ENCODE peak calls at places on chromosomes 11 and 22, in ten cellular contexts. V is GM23248, M is IMR-90, I is upper lobe of right lung, D is A673, A is A549, Z is SJSA1, T is pancreas, U is H9, C is adrenal gland. R is an unnamed sample.

GRCh38 chr11:126282361-126282741 is 542 bp upstream of the TIRAP start:
- DNase-seq in V (peak; percentile 78), M (peak; percentile 35), I (peak; percentile 71), D (peak; percentile 44), A (no peak), Z (no peak), T (no peak), U (peak; percentile 59), C (peak; percentile 51), R (no peak)

GRCh38 chr11:16191212-16191851 is 165.0 kb downstream of the SOX6 start:
- DNase-seq in V (no peak), M (peak; percentile 18), I (peak; percentile 46), D (no peak), A (peak; percentile 22), Z (no peak), T (no peak), U (no peak), C (no peak), R (no peak)

GRCh38 chr11:33598426-33599069 is 102.1 kb downstream of the C11orf91 start:
- DNase-seq in V (no peak), M (no peak), I (no peak), D (peak; percentile 21), A (no peak), Z (no peak), T (no peak), U (peak; percentile 41), C (no peak), R (no peak)

GRCh38 chr11:45053736-45054446 is 92.5 kb upstream of the PRDM11 start:
- DNase-seq in V (no peak), M (no peak), I (no peak), D (no peak), A (no peak), Z (no peak), T (no peak), U (no peak), C (no peak), R (no peak)

GRCh38 chr11:45930031-45930794 is 7.8 kb downstream of the LARGE2 start:
- DNase-seq in V (no peak), M (no peak), I (peak; percentile 73), D (no peak), A (no peak), Z (no peak), T (peak; percentile 43), U (peak; percentile 36), C (no peak), R (peak; percentile 68)

GRCh38 chr22:40499187-40499753 is 128.9 kb downstream of the SGSM3 start:
- DNase-seq in V (peak; percentile 95), M (peak; percentile 99), I (no peak), D (peak; percentile 47), A (peak; percentile 89), Z (peak; percentile 97), T (no peak), U (no peak), C (peak; percentile 58), R (no peak)

GRCh38 chr11:130434521-130435223 is 6.3 kb upstream of the ADAMTS8 start:
- DNase-seq in V (peak; percentile 91), M (peak; percentile 82), I (peak; percentile 78), D (peak; percentile 91), A (peak; percentile 78), Z (peak; percentile 86), T (peak; percentile 71), U (peak; percentile 78), C (peak; percentile 78), R (peak; percentile 73)

GRCh38 chr11:71282581-71283351 is 30.4 kb upstream of the SHANK2 start:
- DNase-seq in V (no peak), M (no peak), I (peak; percentile 52), D (no peak), A (no peak), Z (no peak), T (peak; percentile 10), U (peak; percentile 28), C (no peak), R (no peak)

GRCh38 chr22:41481131-41481830 is 12.4 kb downstream of the ACO2 start:
- DNase-seq in V (peak; percentile 58), M (peak; percentile 54), I (no peak), D (no peak), A (no peak), Z (no peak), T (no peak), U (no peak), C (peak; percentile 75), R (no peak)

GRCh38 chr11:66478823-66479740 is 1.2 kb upstream of the DPP3 start:
- DNase-seq in V (peak; percentile 74), M (peak; percentile 20), I (peak; percentile 81), D (peak; percentile 47), A (peak; percentile 44), Z (peak; percentile 52), T (peak; percentile 41), U (no peak), C (peak; percentile 66), R (no peak)

DNA sequence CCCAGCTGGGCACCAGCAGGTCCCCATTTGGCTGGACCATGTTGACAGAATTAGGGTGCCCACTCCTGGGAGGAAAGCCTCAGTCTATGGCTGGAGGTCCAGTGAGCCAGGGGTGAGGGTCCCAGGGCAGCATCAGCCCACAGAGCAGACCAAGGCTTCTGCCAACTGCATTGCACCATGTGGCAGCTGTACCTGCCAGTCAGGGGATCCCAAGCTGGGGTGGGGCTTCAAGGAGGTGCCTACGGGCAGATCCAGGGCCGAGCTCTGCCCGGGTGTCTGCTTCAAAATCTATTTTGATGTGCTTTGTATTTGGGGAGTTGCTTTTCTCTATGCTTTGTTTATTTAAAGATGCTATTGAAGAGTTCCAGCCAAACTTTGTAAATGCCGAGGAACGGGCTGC is 10.4 kb downstream of the GP1BB start:
- DNase-seq in V (no peak), M (no peak), I (no peak), D (no peak), A (no peak), Z (no peak), T (no peak), U (no peak), C (no peak), R (no peak)
- H3K4me1 ChIP-seq in V (no peaks in the 10 kb centered on the region), M (peaks cover 2% of the 10 kb centered on the region), I (peaks cover 3% of the 10 kb centered on the region), D (no peaks in the 10 kb centered on the region), A (no peaks in the 10 kb centered on the region), Z (peaks cover 10% of the 10 kb centered on the region), T (no peaks in the 10 kb centered on the region), U (no peaks in the 10 kb centered on the region), C (peaks cover 5% of the 10 kb centered on the region), R (peaks cover 10% of the 10 kb centered on the region)

GRCh38 chr22:45216133-45217003 is 24.3 kb downstream of the KIAA0930 start:
- DNase-seq in V (peak; percentile 24), M (peak; percentile 98), I (no peak), D (no peak), A (no peak), Z (no peak), T (no peak), U (peak; percentile 64), C (no peak), R (no peak)
- H3K27ac ChIP-seq in V (no peak overlapping the region), M (no peak overlapping the region), I (no peak overlapping the region), D (no peak overlapping the region), A (no peak overlapping the region), Z (no peak overlapping the region), T (peak overlapping the region; percentile 46), U (no peak overlapping the region), C (no peak overlapping the region), R (no peak overlapping the region)

DNA sequence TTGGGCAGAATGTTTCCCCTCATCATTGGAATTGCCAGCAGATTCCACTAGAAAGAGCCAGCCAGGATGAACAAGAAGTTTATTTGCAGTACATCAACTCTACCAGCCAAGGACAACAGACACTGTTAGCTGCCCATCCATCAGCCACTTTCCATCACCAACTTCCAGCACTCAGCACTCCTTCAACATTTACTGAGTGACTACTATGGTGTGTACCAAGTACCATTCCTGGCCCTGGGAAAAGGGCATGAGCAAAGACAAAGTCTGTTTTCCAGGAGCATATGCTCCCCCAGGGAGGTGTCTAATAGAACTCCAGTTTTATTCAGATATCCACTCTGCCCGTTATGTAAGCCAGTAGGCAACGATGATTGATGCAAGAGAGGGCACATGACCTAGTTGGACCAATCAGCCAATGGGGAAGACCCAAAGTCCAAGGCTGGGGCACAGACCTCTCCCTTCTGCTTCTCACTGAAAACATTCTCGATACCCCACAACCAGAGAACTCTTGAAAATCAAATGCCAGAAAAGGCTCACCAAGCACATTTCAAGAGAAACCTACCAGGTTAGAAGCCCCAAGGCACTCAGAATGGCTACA is 7.5 kb downstream of the HIRA start:
- DNase-seq in V (no peak), M (no peak), I (no peak), D (no peak), A (no peak), Z (no peak), T (no peak), U (no peak), C (no peak), R (no peak)
- H3K4me1 ChIP-seq in V (peaks cover 8% of the 10 kb centered on the region), M (peaks cover 5% of the 10 kb centered on the region), I (peaks cover 7% of the 10 kb centered on the region), D (no peaks in the 10 kb centered on the region), A (no peaks in the 10 kb centered on the region), Z (no peaks in the 10 kb centered on the region), T (no peaks in the 10 kb centered on the region), U (peaks cover 4% of the 10 kb centered on the region), C (peaks cover 22% of the 10 kb centered on the region), R (peaks cover 5% of the 10 kb centered on the region)

GRCh38 chr11:118900535-118901384 is 17.1 kb downstream of the CXCR5 start:
- DNase-seq in V (no peak), M (no peak), I (peak; percentile 59), D (no peak), A (no peak), Z (no peak), T (no peak), U (no peak), C (no peak), R (no peak)

GRCh38 chr11:118901494-118902335 is 18.0 kb downstream of the CXCR5 start:
- DNase-seq in V (no peak), M (no peak), I (peak; percentile 65), D (no peak), A (no peak), Z (no peak), T (peak; percentile 24), U (no peak), C (peak; percentile 32), R (peak; percentile 61)

GRCh38 chr11:118899706-118900360 is 16.1 kb downstream of the CXCR5 start:
- DNase-seq in V (no peak), M (no peak), I (peak; percentile 58), D (no peak), A (no peak), Z (no peak), T (peak; percentile 20), U (no peak), C (no peak), R (peak; percentile 59)

GRCh38 chr11:118903204-118904015 is 19.7 kb downstream of the CXCR5 start:
- DNase-seq in V (no peak), M (no peak), I (peak; percentile 54), D (no peak), A (no peak), Z (no peak), T (no peak), U (no peak), C (no peak), R (no peak)

DNA sequence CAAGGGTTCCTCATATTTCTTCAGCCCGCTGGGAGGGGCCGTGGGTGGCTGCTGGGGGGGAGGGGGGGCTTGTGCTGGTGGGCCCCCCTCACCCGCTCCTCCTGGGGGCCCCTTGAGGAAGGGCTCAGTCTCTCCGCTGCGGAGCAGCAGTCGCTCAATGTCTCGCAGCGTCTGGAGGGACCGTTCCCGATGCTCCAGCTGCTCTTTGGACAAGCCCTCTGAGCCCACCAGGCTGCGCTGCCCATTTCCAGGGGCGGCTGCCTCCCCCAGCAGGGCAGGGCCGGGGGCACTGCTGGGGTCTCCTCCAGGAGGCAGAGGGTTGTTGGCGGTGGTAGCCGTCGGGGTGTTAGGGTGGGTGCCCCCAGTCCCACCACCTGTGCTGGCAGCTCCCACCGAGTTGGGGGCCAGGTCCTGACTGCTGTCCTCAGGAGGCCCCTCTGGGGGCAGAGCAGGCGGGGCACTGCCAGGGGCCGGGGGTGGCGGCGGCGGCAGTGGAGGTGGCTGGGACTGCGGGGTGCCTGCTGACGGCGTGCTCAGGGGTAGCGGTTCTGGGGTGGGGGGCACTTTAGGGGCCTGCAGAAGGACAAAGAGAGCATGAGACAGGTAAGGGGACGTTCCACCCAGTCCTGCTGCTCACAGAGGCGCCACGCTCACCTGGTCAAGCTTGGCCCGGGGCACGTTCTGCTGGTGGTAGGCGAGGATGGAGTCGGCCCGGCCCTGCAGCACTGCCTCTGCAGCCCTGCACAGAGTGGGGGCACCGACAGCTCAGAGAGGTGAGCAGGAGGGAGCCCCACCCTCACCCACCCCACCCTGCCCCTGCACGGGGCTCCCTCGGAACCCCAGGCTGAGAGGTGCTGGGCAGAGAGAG is 18.9 kb downstream of the CXCR5 start:
- DNase-seq in V (no peak), M (no peak), I (peak; percentile 62), D (no peak), A (no peak), Z (no peak), T (no peak), U (no peak), C (peak; percentile 25), R (no peak)
- H3K27ac ChIP-seq in V (no peak overlapping the region), M (no peak overlapping the region), I (no peak overlapping the region), D (no peak overlapping the region), A (peak overlapping the region; percentile 27), Z (no peak overlapping the region), T (no peak overlapping the region), U (no peak overlapping the region), C (no peak overlapping the region), R (no peak overlapping the region)